ENCODE peak calls at places on chromosomes 6 and 20, in ten cellular contexts. T is pancreas, I is A549, E is heart right ventricle, Y is ovary, S is hepatocyte, L is colonic mucosa, X is K562, A is mammary epithelial cell, O is breast epithelium. Z is an unnamed sample.

GRCh38 chr6:158222066-158222465 is 53.9 kb downstream of the GTF2H5 start:
- DNase-seq in T (no peak), I (no peak), E (no peak), Y (no peak), S (no peak), L (no peak), X (no peak), A (no peak), O (no peak), Z (no peak)

GRCh38 chr20:40563296-40563950 is 125.6 kb downstream of the MAFB start:
- DNase-seq in T (no peak), I (peak; percentile 64), E (peak; percentile 33), Y (no peak), S (peak; percentile 44), L (peak; percentile 95), X (peak; percentile 63), A (peak; percentile 73), O (peak; percentile 71), Z (no peak)

GRCh38 chr20:58634121-58634817 is 16.8 kb upstream of the STX16 start:
- DNase-seq in T (peak; percentile 24), I (no peak), E (no peak), Y (peak; percentile 41), S (no peak), L (no peak), X (no peak), A (no peak), O (no peak), Z (peak; percentile 35)

GRCh38 chr6:30752164-30752927 is 8.0 kb upstream of the IER3 start:
- DNase-seq in T (peak; percentile 80), I (peak; percentile 98), E (peak; percentile 88), Y (peak; percentile 74), S (peak; percentile 91), L (peak; percentile 77), X (no peak), A (peak; percentile 100), O (peak; percentile 97), Z (no peak)

GRCh38 chr6:41185991-41186675 is 14.8 kb downstream of the TREML2 start:
- DNase-seq in T (no peak), I (no peak), E (no peak), Y (no peak), S (no peak), L (no peak), X (no peak), A (no peak), O (no peak), Z (no peak)

GRCh38 chr6:110949679-110950285 is 8.7 kb upstream of the GTF3C6 start:
- DNase-seq in T (no peak), I (peak; percentile 38), E (no peak), Y (no peak), S (peak; percentile 58), L (no peak), X (no peak), A (no peak), O (no peak), Z (no peak)

GRCh38 chr6:105981002-105981887 is 104.9 kb upstream of the PRDM1 start:
- DNase-seq in T (peak; percentile 66), I (no peak), E (peak; percentile 29), Y (peak; percentile 25), S (no peak), L (peak; percentile 34), X (no peak), A (no peak), O (no peak), Z (no peak)

GRCh38 chr6:70299456-70299855 is 3.4 kb downstream of the COL9A1 start:
- DNase-seq in T (no peak), I (no peak), E (no peak), Y (no peak), S (no peak), L (no peak), X (no peak), A (peak; percentile 8), O (no peak), Z (no peak)

GRCh38 chr6:30720738-30721197 is 616 bp downstream of the TUBB start:
- DNase-seq in T (peak; percentile 78), I (peak; percentile 72), E (peak; percentile 73), Y (peak; percentile 81), S (peak; percentile 77), L (peak; percentile 78), X (peak; percentile 79), A (peak; percentile 46), O (peak; percentile 71), Z (peak; percentile 69)

GRCh38 chr6:29964553-29964903 is 22.2 kb downstream of the HLA-A start:
- DNase-seq in T (no peak), I (no peak), E (no peak), Y (no peak), S (no peak), L (no peak), X (no peak), A (no peak), O (no peak), Z (no peak)

GRCh38 chr6:69622230-69622629 is 174.6 kb downstream of the LMBRD1 start:
- DNase-seq in T (no peak), I (no peak), E (no peak), Y (no peak), S (no peak), L (no peak), X (peak; percentile 7), A (no peak), O (no peak), Z (no peak)

GRCh38 chr20:61556116-61556515 is 304.1 kb downstream of the CDH4 start:
- DNase-seq in T (no peak), I (peak; percentile 38), E (no peak), Y (no peak), S (no peak), L (no peak), X (no peak), A (peak; percentile 79), O (no peak), Z (no peak)

DNA sequence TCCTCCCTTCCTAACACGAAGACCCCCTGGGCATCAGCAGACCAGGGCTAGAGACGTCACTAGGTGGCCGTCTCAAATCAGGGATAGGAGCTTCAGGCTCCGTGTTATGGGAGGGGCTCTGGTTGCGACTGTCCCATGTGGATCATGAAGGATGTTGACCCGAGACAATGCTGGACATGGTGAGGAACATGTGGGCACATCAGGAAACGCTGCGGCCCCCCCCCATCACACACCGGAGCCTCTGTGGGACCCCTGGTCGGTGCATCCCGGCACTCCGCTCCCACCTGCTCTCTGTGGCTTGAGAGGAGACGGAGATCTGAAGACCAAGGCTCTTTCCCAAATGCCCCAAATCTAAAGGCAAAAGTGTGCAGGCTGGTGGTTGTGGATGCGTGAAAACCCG is 54.2 kb downstream of the DACT2 start:
- DNase-seq in T (no peak), I (no peak), E (no peak), Y (no peak), S (no peak), L (no peak), X (no peak), A (no peak), O (peak; percentile 19), Z (no peak)
- TF ChIP-seq CTCF in T (no peak), I (no peak), E (no peak), Y (no peak), S (no peak), L (no peak), X (no peak), A (no peak), O (no peak), Z (no peak)

DNA sequence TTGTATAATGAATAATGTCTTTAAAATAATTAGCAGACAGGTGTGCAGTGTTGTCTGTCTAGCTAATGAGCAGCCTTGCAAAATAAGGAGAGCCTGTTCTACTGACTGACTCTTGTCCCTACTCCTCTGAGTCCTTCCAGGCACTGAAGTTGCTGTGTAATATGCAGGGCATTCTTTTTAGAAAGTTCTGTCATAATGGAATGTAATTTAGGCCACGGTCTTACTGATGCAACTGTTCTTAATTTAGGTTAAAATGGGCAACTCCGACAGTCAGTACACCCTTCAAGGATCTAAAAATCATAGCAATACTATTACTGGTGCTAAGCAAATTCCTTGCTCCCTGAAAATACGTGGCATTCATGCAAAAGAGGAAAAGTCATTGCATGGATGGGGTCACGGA is 133.9 kb downstream of the TIAM2 start:
- DNase-seq in T (no peak), I (no peak), E (no peak), Y (no peak), S (no peak), L (no peak), X (no peak), A (no peak), O (no peak), Z (no peak)
- H3K4me1 ChIP-seq in T (no peaks in the 10 kb centered on the region), I (peaks cover 17% of the 10 kb centered on the region), E (no peaks in the 10 kb centered on the region), Y (no peaks in the 10 kb centered on the region), S (no peaks in the 10 kb centered on the region), L (no peaks in the 10 kb centered on the region), X (no peaks in the 10 kb centered on the region), A (peaks cover 7% of the 10 kb centered on the region), O (no peaks in the 10 kb centered on the region), Z (no peaks in the 10 kb centered on the region)

GRCh38 chr20:4152696-4153235 is 137.4 kb upstream of the RNF24 start:
- DNase-seq in T (peak; percentile 20), I (no peak), E (no peak), Y (no peak), S (no peak), L (no peak), X (no peak), A (no peak), O (no peak), Z (no peak)

GRCh38 chr20:4151342-4151741 is 136.0 kb upstream of the RNF24 start:
- DNase-seq in T (peak; percentile 20), I (no peak), E (no peak), Y (no peak), S (no peak), L (no peak), X (no peak), A (no peak), O (no peak), Z (no peak)

GRCh38 chr20:4147319-4147718 is 132.0 kb upstream of the RNF24 start:
- DNase-seq in T (no peak), I (no peak), E (no peak), Y (no peak), S (peak; percentile 2), L (no peak), X (no peak), A (no peak), O (no peak), Z (no peak)

GRCh38 chr20:4151991-4152695 is 136.8 kb upstream of the RNF24 start:
- DNase-seq in T (peak; percentile 50), I (no peak), E (no peak), Y (no peak), S (no peak), L (no peak), X (no peak), A (no peak), O (peak; percentile 25), Z (no peak)

DNA sequence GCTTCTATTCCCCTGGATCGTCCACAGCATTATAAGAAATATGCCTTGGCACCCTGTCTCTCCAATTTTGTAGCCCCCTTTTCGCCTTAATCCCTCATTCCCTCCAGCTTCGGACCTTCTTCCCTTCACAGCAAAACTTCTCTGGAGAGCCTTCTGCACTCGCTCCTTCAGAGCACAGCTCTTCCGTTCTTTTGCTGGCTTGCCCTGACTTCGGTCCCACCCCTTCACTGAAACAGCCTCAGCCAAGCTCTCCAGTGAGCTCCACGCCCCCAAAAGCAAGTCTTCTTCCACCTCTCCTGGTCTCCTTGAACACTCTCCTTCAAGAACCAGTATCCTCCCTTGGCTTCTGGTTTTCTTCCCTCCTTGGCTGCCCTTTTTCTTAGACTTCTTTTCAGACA is 134.7 kb upstream of the RNF24 start:
- DNase-seq in T (peak; percentile 9), I (peak; percentile 71), E (no peak), Y (no peak), S (peak; percentile 58), L (no peak), X (no peak), A (no peak), O (peak; percentile 24), Z (peak; percentile 34)
- H3K4me3 ChIP-seq in T (no peak overlapping the region), I (peak overlapping the region; percentile 93), E (peak overlapping the region; percentile 70), Y (peak overlapping the region; percentile 76), S (peak overlapping the region; percentile 65), L (peak overlapping the region; percentile 63), X (no peak overlapping the region), A (peak overlapping the region; percentile 66), O (peak overlapping the region; percentile 68), Z (peak overlapping the region; percentile 83)

GRCh38 chr20:24795444-24795843 is 153.6 kb upstream of the CST7 start:
- DNase-seq in T (no peak), I (no peak), E (no peak), Y (no peak), S (no peak), L (no peak), X (no peak), A (no peak), O (no peak), Z (no peak)
- TF ChIP-seq CTCF in T (no peak), I (no peak), E (no peak), Y (no peak), S (no peak), L (no peak), X (no peak), A (no peak), O (no peak), Z (no peak)